ENCODE peak calls at places on chromosome 11, in seven cellular contexts. R is Caco-2; W is CD8-positive, alpha-beta memory T cell; X is cardiac muscle cell; N is body of pancreas; U is keratinocyte; B is suprapubic skin. L is an unnamed sample.

GRCh38 chr11:33564856-33565453 is 135.7 kb downstream of the C11orf91 start:
- DNase-seq in R (no peak), W (no peak), X (no peak), N (no peak), U (no peak), B (no peak), L (no peak)

GRCh38 chr11:102447193-102447592 is 5.4 kb downstream of the TMEM123 start:
- DNase-seq in R (no peak), W (peak; percentile 50), X (no peak), N (no peak), U (no peak), B (no peak), L (no peak)

GRCh38 chr11:93054881-93055280 is 85.4 kb downstream of the MTNR1B start:
- DNase-seq in R (no peak), W (no peak), X (no peak), N (no peak), U (peak; percentile 90), B (no peak), L (no peak)

GRCh38 chr11:71332046-71332445 is 79.7 kb upstream of the SHANK2 start:
- DNase-seq in R (no peak), W (no peak), X (no peak), N (no peak), U (no peak), B (peak; percentile 59), L (no peak)

GRCh38 chr11:120019191-120019590 is 118.7 kb downstream of the TRIM29 start:
- DNase-seq in R (no peak), W (no peak), X (no peak), N (no peak), U (no peak), B (no peak), L (no peak)

GRCh38 chr11:79087238-79087956 is 353.4 kb downstream of the TENM4 start:
- DNase-seq in R (peak; percentile 72), W (no peak), X (peak; percentile 68), N (peak; percentile 20), U (peak; percentile 30), B (no peak), L (no peak)

GRCh38 chr11:96162816-96163499 is 180.0 kb downstream of the MAML2 start:
- DNase-seq in R (no peak), W (no peak), X (no peak), N (peak; percentile 30), U (no peak), B (no peak), L (no peak)

GRCh38 chr11:77046060-77046501 is 11.9 kb downstream of the B3GNT6 start:
- DNase-seq in R (peak; percentile 93), W (peak; percentile 49), X (peak; percentile 63), N (peak; percentile 54), U (no peak), B (no peak), L (peak; percentile 70)

GRCh38 chr11:69114362-69114761 is 41.4 kb upstream of the SMIM38 start:
- DNase-seq in R (no peak), W (no peak), X (no peak), N (no peak), U (no peak), B (no peak), L (no peak)

GRCh38 chr11:1391165-1392010 is 1.7 kb downstream of the BRSK2 start:
- DNase-seq in R (no peak), W (no peak), X (no peak), N (peak; percentile 76), U (no peak), B (no peak), L (no peak)
- H3K4me3 ChIP-seq in R (peak overlapping the region; percentile 66), W (no peak overlapping the region), X (no peak overlapping the region), N (peak overlapping the region; percentile 34), U (no peak overlapping the region), B (peak overlapping the region; percentile 2), L (peak overlapping the region; percentile 19)

DNA sequence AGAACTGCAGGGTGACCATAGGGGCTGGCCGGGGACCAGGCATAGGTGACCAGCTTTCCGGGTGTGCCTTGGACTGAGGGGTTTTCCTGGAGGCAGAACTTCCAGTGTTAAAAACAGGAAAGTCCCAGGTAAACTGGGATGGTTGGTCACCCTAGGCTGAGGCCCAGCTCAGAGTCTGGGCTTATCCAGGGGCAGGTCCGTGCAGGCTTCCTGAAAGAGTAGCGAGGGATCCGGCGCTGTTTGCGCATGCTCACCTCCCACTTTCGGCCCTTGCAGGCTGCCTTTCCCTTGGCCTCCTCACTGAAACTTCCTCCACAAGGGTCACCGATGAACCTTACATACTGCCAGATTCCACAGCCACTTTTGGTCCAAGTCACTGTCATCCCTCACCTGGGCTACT is 119.8 kb upstream of the PLET1 start:
- DNase-seq in R (no peak), W (no peak), X (no peak), N (no peak), U (no peak), B (no peak), L (no peak)
- H3K4me1 ChIP-seq in R (no peaks in the 10 kb centered on the region), W (no peaks in the 10 kb centered on the region), X (no peaks in the 10 kb centered on the region), N (no peaks in the 10 kb centered on the region), U (no peaks in the 10 kb centered on the region), B (no peaks in the 10 kb centered on the region), L (no peaks in the 10 kb centered on the region)

DNA sequence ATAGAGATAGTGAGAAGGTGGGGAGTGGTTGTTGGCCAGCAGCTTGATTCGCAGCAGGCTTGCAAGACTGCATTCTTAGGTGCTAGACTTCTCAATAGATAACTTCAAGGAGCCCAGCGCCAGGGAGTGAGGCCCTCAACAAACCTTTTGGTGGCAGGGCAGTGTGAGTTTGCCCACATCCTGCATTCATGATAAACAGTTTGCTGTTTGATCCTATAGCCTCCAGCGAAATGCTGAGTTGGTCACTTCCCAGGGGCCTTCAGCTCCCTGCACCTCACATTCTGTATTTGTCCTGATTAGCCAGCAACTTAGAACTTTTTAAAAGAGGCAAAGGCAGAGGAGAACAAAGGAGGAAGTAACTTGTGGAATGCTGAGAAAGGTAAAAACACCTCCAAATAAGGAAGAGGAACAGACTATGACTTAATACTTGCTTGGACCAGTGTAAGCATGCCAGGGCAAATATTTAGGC is 25.1 kb downstream of the OR10A6 start:
- DNase-seq in R (peak; percentile 65), W (no peak), X (no peak), N (no peak), U (no peak), B (no peak), L (no peak)
- H3K4me3 ChIP-seq in R (no peak overlapping the region), W (no peak overlapping the region), X (no peak overlapping the region), N (no peak overlapping the region), U (peak overlapping the region; percentile 70), B (no peak overlapping the region), L (no peak overlapping the region)

GRCh38 chr11:61611309-61611708 is 30.4 kb upstream of the SYT7 start:
- DNase-seq in R (no peak), W (no peak), X (no peak), N (no peak), U (no peak), B (no peak), L (peak; percentile 66)
- H3K4me1 ChIP-seq in R (peaks cover 37% of the 10 kb centered on the region), W (no peaks in the 10 kb centered on the region), X (no peaks in the 10 kb centered on the region), N (no peaks in the 10 kb centered on the region), U (peaks cover 7% of the 10 kb centered on the region), B (peaks cover 16% of the 10 kb centered on the region), L (peaks cover 13% of the 10 kb centered on the region)

GRCh38 chr11:73218830-73219215 is 742 bp downstream of the P2RY2 start:
- DNase-seq in R (no peak), W (no peak), X (no peak), N (no peak), U (no peak), B (no peak), L (no peak)
- H3K4me3 ChIP-seq in R (peak overlapping the region; percentile 57), W (no peak overlapping the region), X (peak overlapping the region; percentile 25), N (no peak overlapping the region), U (peak overlapping the region; percentile 58), B (peak overlapping the region; percentile 51), L (peak overlapping the region; percentile 51)

DNA sequence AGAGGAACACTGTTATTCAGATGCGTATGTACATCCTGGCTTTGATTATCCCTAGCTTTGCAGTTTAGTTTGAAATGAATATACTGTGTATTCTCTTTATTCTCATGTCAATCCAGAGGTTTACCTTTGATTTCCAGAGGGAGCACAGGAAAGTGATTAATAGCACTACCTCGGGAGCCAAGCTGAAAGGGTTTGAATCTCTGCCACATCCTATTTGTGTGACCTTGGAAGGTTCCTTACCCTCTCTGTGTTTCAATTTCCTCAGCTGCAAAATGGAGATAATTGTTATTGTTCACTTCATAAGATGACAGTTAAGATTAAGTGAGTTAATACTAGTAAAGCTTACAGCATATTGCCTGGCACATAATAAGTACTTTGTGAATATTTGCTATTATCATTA is 17.9 kb downstream of the ELMOD1 start:
- DNase-seq in R (no peak), W (no peak), X (no peak), N (no peak), U (no peak), B (no peak), L (no peak)
- H3K4me1 ChIP-seq in R (no peaks in the 10 kb centered on the region), W (no peaks in the 10 kb centered on the region), X (no peaks in the 10 kb centered on the region), N (no peaks in the 10 kb centered on the region), U (no peaks in the 10 kb centered on the region), B (no peaks in the 10 kb centered on the region), L (no peaks in the 10 kb centered on the region)

GRCh38 chr11:119014209-119014924 is 3.8 kb downstream of the RPS25 start:
- DNase-seq in R (no peak), W (no peak), X (no peak), N (no peak), U (no peak), B (no peak), L (no peak)
- H3K4me3 ChIP-seq in R (no peak overlapping the region), W (no peak overlapping the region), X (no peak overlapping the region), N (no peak overlapping the region), U (no peak overlapping the region), B (no peak overlapping the region), L (no peak overlapping the region)